ENCODE peak calls at places on chromosome 3, in five cellular contexts. N, T, E, Y and A are unnamed samples.

GRCh38 chr3:81769271-81769670 is 7.8 kb upstream of the GBE1 start:
- DNase-seq in N (no peak), T (no peak), E (no peak), Y (no peak), A (no peak)

GRCh38 chr3:188739547-188739946 is 432.2 kb upstream of the TPRG1 start:
- DNase-seq in N (no peak), T (no peak), E (no peak), Y (no peak), A (no peak)

GRCh38 chr3:102018544-102018943 is 169.2 kb downstream of the NFKBIZ start:
- DNase-seq in N (no peak), T (no peak), E (no peak), Y (no peak), A (peak)

GRCh38 chr3:155870945-155871745 is 695 bp downstream of the GMPS start:
- DNase-seq in N (peak), T (peak), E (peak), Y (peak), A (peak)

GRCh38 chr3:23174426-23175039 is 28.6 kb upstream of the UBE2E2 start:
- DNase-seq in N (no peak), T (no peak), E (no peak), Y (peak), A (no peak)

GRCh38 chr3:183527421-183527979 is 28.0 kb downstream of the KLHL6 start:
- DNase-seq in N (no peak), T (no peak), E (no peak), Y (no peak), A (no peak)

GRCh38 chr3:49806838-49807237 is 3.8 kb downstream of the INKA1 start:
- DNase-seq in N (no peak), T (no peak), E (no peak), Y (no peak), A (no peak)

GRCh38 chr3:120693439-120694172 is 11.6 kb upstream of the HGD start:
- DNase-seq in N (no peak), T (no peak), E (no peak), Y (no peak), A (no peak)

GRCh38 chr3:118932822-118933558 is 101.7 kb downstream of the IGSF11 start:
- DNase-seq in N (no peak), T (no peak), E (no peak), Y (peak), A (no peak)

GRCh38 chr3:54079729-54080128 is 42.6 kb upstream of the CACNA2D3 start:
- DNase-seq in N (no peak), T (no peak), E (no peak), Y (no peak), A (no peak)

GRCh38 chr3:158167737-158168469 is 58.0 kb downstream of the RSRC1 start:
- DNase-seq in N (no peak), T (no peak), E (peak), Y (no peak), A (no peak)

GRCh38 chr3:156448300-156448699 is 106.6 kb downstream of the SSR3 start:
- DNase-seq in N (no peak), T (no peak), E (peak), Y (no peak), A (no peak)

GRCh38 chr3:186209810-186210752 is 101.2 kb upstream of the ETV5 start:
- DNase-seq in N (peak), T (no peak), E (peak), Y (peak), A (peak)

GRCh38 chr3:194271459-194272035 is 79.6 kb downstream of the CPN2 start:
- DNase-seq in N (no peak), T (no peak), E (no peak), Y (no peak), A (no peak)

DNA sequence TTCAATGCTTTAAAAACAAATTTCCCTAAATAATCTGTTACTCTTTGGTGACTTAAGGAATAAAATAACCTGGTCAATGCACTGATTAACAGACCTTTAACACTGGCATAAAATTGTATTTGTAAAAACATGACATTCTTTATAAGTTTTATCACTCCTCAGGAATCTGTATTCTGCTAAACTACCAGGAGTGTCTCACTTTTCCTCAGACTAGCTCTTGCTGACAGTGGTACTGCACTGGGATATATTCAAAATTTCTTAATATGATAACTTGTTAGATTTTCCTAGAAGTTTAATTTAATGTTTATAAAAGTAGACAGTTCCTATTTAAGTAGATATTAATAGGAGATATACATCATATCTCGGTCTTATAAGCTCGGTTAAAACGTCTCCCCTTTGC is 363.4 kb upstream of the ARHGEF26 start:
- DNase-seq in N (no peak), T (no peak), E (no peak), Y (no peak), A (no peak)
- TF ChIP-seq CTCF in N (no peak), T (no peak), E (no peak), Y (no peak), A (no peak)

DNA sequence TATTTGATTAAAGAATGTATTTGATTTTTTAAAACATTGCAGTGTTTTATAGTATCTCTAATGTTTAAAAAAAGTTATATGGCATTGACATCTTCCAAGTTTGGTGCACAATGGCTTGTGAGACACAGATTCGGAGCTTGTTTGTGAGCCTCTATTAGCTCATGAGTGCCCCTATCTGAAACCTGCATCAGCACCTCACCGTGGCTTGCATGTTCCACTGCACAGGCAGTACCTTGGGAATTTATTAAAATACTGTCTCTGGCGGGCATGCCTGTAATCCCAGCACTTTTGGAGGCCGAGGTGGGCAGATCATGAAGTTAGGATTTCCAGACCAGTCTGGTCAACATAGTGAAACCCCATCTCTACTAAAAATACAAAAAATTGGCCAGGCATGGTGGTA is 6.8 kb upstream of the RTP2 start:
- DNase-seq in N (no peak), T (no peak), E (no peak), Y (no peak), A (no peak)
- TF ChIP-seq CTCF in N (no peak), T (no peak), E (no peak), Y (no peak), A (no peak)

GRCh38 chr3:151426337-151426648 is 34.6 kb downstream of the IGSF10 start:
- DNase-seq in N (no peak), T (no peak), E (no peak), Y (no peak), A (no peak)
- TF ChIP-seq CTCF in N (peak), T (no peak), E (no peak), Y (no peak), A (no peak)

GRCh38 chr3:192915724-192916123 is 1.9 kb downstream of the MB21D2 start:
- DNase-seq in N (no peak), T (no peak), E (no peak), Y (no peak), A (no peak)

GRCh38 chr3:192916455-192917257 is 1.0 kb downstream of the MB21D2 start:
- DNase-seq in N (peak), T (peak), E (peak), Y (peak), A (peak)

GRCh38 chr3:192913540-192913939 is 4.1 kb downstream of the MB21D2 start:
- DNase-seq in N (no peak), T (no peak), E (no peak), Y (no peak), A (no peak)

GRCh38 chr3:192914873-192915272 is 2.8 kb downstream of the MB21D2 start:
- DNase-seq in N (no peak), T (no peak), E (no peak), Y (no peak), A (no peak)

GRCh38 chr3:192915306-192915705 is 2.4 kb downstream of the MB21D2 start:
- DNase-seq in N (peak), T (no peak), E (no peak), Y (no peak), A (no peak)
- TF ChIP-seq CTCF in N (peak), T (no peak), E (no peak), Y (peak), A (no peak)

GRCh38 chr3:109070232-109070631 is 47.7 kb downstream of the MORC1 start:
- DNase-seq in N (no peak), T (no peak), E (no peak), Y (no peak), A (no peak)

GRCh38 chr3:109072208-109072607 is 45.7 kb downstream of the MORC1 start:
- DNase-seq in N (no peak), T (no peak), E (no peak), Y (no peak), A (no peak)

GRCh38 chr3:109073116-109073515 is 44.8 kb downstream of the MORC1 start:
- DNase-seq in N (no peak), T (no peak), E (no peak), Y (no peak), A (no peak)

DNA sequence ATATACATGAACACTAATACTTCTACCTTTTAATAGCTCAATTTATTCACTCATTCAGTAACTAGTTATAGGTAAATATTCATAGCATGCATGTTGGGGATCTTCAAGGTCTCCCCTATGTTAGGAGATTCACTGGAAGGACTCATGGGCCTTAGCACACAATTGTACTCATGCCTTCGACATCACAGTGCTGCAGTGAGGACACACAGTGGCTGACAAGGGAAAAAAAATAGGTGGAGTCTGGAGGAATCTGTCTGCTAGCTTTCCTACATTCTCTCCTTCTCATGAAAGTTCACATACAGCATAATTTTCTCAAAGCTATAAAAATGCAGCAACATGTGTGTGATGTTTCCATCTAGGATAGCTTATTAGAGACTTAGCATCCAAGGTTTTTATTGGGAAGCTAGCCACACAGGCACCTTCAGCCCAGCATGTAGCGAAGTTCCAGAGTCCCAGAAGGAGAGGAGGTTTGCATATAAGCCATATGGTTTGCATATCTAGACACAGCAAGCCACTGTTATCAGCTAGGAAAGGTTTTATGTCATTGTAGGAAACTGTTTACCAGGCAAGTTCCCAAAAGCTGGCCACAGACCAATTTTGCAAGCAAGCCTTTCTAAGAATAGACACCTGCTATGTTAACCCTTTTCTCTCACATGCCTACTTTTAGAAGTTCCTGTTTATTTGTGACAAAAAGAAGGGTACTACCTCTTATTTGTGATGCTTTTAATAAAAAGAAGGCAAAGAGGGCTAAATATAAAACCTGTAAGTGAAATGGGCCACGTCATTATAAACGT is 46.4 kb downstream of the MORC1 start:
- DNase-seq in N (no peak), T (no peak), E (no peak), Y (no peak), A (no peak)
- TF ChIP-seq CTCF in N (no peak), T (no peak), E (no peak), Y (no peak), A (no peak)

GRCh38 chr3:4289044-4289443 is 14.1 kb upstream of the SETMAR start:
- DNase-seq in N (no peak), T (no peak), E (no peak), Y (no peak), A (no peak)
- TF ChIP-seq CTCF in N (no peak), T (no peak), E (no peak), Y (no peak), A (no peak)